ENCODE peak calls at places on chromosomes 16 and 17, in four cellular contexts. S, X, Z and A are unnamed samples.
A peak's percentile ranks its signal among the peaks of the same experiment; 100 is the strongest.

GRCh38 chr16:57675752-57676623 is 7.9 kb downstream of the ADGRG3 start:
- DNase-seq in S (no peak), X (no peak), Z (peak; percentile 44), A (peak; percentile 50)

GRCh38 chr16:67111951-67112444 is 2.3 kb downstream of the PHAF1 start:
- DNase-seq in S (no peak), X (no peak), Z (no peak), A (no peak)

GRCh38 chr17:43175213-43176118 is 4.5 kb downstream of the NBR1 start:
- DNase-seq in S (no peak), X (peak; percentile 48), Z (peak; percentile 68), A (no peak)

GRCh38 chr16:74448990-74449389 is 27.7 kb upstream of the CLEC18B start:
- DNase-seq in S (no peak), X (peak; percentile 95), Z (peak; percentile 97), A (no peak)

GRCh38 chr16:54484700-54485099 is 198.1 kb upstream of the IRX3 start:
- DNase-seq in S (no peak), X (no peak), Z (no peak), A (no peak)

GRCh38 chr16:51556694-51557327 is 405.7 kb upstream of the SALL1 start:
- DNase-seq in S (no peak), X (no peak), Z (peak; percentile 88), A (no peak)

GRCh38 chr17:6257339-6257738 is 177.6 kb downstream of the AIPL1 start:
- DNase-seq in S (no peak), X (no peak), Z (peak; percentile 29), A (no peak)

GRCh38 chr17:29116652-29117439 is 63.4 kb downstream of the MYO18A start:
- DNase-seq in S (peak; percentile 49), X (peak; percentile 72), Z (peak; percentile 72), A (peak; percentile 72)

GRCh38 chr17:76365256-76365903 is 11.7 kb upstream of the PRPSAP1 start:
- DNase-seq in S (no peak), X (no peak), Z (peak; percentile 42), A (no peak)

GRCh38 chr16:66618588-66618987 is 14.1 kb downstream of the CMTM3 start:
- DNase-seq in S (no peak), X (peak; percentile 90), Z (peak; percentile 88), A (no peak)

GRCh38 chr17:79795795-79796569 is 895 bp downstream of the CBX8 start:
- DNase-seq in S (no peak), X (no peak), Z (no peak), A (no peak)

GRCh38 chr17:42459256-42459982 is 741 bp downstream of the ATP6V0A1 start:
- DNase-seq in S (peak; percentile 43), X (peak; percentile 50), Z (peak; percentile 49), A (no peak)

GRCh38 chr16:31430380-31431052 is 2.4 kb upstream of the COX6A2 start:
- DNase-seq in S (no peak), X (no peak), Z (no peak), A (no peak)

GRCh38 chr17:60425626-60426025 is 3.3 kb downstream of the CHCT1 start:
- DNase-seq in S (no peak), X (no peak), Z (no peak), A (no peak)

GRCh38 chr16:1474047-1474446 is 781 bp downstream of the CLCN7 start:
- DNase-seq in S (no peak), X (peak; percentile 30), Z (peak; percentile 11), A (no peak)

GRCh38 chr16:18803569-18804462 is 2.5 kb upstream of the ARL6IP1 start:
- DNase-seq in S (no peak), X (no peak), Z (peak; percentile 62), A (no peak)

GRCh38 chr17:20010099-20010863 is 1.1 kb downstream of the SPECC1 start:
- DNase-seq in S (no peak), X (peak; percentile 44), Z (peak; percentile 72), A (peak; percentile 5)

GRCh38 chr16:914453-914852 is 56.3 kb downstream of the LMF1 start:
- DNase-seq in S (no peak), X (no peak), Z (peak; percentile 7), A (no peak)

GRCh38 chr17:45578516-45579455 is 88.3 kb upstream of the PLEKHM1 start:
- DNase-seq in S (no peak), X (no peak), Z (no peak), A (no peak)

GRCh38 chr17:77556408-77557068 is 402.0 kb upstream of the TNRC6C start:
- DNase-seq in S (no peak), X (no peak), Z (no peak), A (no peak)

GRCh38 chr16:69610356-69610755 is 44.6 kb downstream of the NFAT5 start:
- DNase-seq in S (no peak), X (peak; percentile 37), Z (no peak), A (no peak)

GRCh38 chr16:3902731-3903130 is 22.2 kb upstream of the CREBBP start:
- DNase-seq in S (no peak), X (no peak), Z (no peak), A (no peak)

GRCh38 chr17:66777689-66778225 is 57.2 kb upstream of the CACNG5 start:
- DNase-seq in S (no peak), X (no peak), Z (peak; percentile 27), A (no peak)

GRCh38 chr17:39194089-39194984 is 3.1 kb downstream of the CACNB1 start:
- DNase-seq in S (no peak), X (peak; percentile 95), Z (peak; percentile 70), A (no peak)

GRCh38 chr17:80445152-80446110 is 30.5 kb downstream of the ENDOV start:
- DNase-seq in S (no peak), X (no peak), Z (no peak), A (no peak)

GRCh38 chr16:88784074-88784855 is 755 bp downstream of the PIEZO1 start:
- DNase-seq in S (no peak), X (peak; percentile 83), Z (peak; percentile 83), A (no peak)

GRCh38 chr16:2981177-2981898 is 1.1 kb upstream of the PKMYT1 start:
- DNase-seq in S (no peak), X (no peak), Z (peak; percentile 16), A (no peak)

GRCh38 chr17:41786227-41787020 is at the start of gene JUP:
- DNase-seq in S (peak; percentile 84), X (peak; percentile 99), Z (peak; percentile 99), A (peak; percentile 93)

GRCh38 chr17:9729034-9729650 is 62.2 kb downstream of the DHRS7C start:
- DNase-seq in S (no peak), X (peak; percentile 55), Z (peak; percentile 60), A (peak; percentile 6)

GRCh38 chr17:83026311-83026811 is 53.0 kb upstream of the METRNL start:
- DNase-seq in S (no peak), X (no peak), Z (no peak), A (no peak)

GRCh38 chr17:76272541-76273434 is 7.6 kb downstream of the UBALD2 start:
- DNase-seq in S (peak; percentile 9), X (no peak), Z (no peak), A (peak; percentile 33)

GRCh38 chr17:75364078-75364477 is 41.4 kb downstream of the GRB2 start:
- DNase-seq in S (no peak), X (peak; percentile 67), Z (peak; percentile 62), A (no peak)

GRCh38 chr17:73414171-73414955 is 102.6 kb upstream of the CDC42EP4 start:
- DNase-seq in S (no peak), X (no peak), Z (no peak), A (peak; percentile 14)

GRCh38 chr17:17935321-17936271 is 36.6 kb downstream of the TOM1L2 start:
- DNase-seq in S (no peak), X (peak; percentile 87), Z (peak; percentile 93), A (no peak)